ENCODE peak calls at places on chromosomes 7 and 10, in ten cellular contexts. Q is bronchial epithelial cell; L is psoas muscle; T is fibroblast of mammary gland; G is colonic mucosa; A is HL-60; B is CD8-positive, alpha-beta T cell; Y is dorsolateral prefrontal cortex; P is NB4; V is hepatocyte. N is an unnamed sample.

GRCh38 chr10:100490531-100490930 is 27.7 kb downstream of the WNT8B start:
- DNase-seq in Q (no peak), L (no peak), T (no peak), G (no peak), A (no peak), B (no peak), Y (no peak), P (no peak), V (no peak), N (no peak)

GRCh38 chr10:94103902-94104301 is 110.2 kb downstream of the PLCE1 start:
- DNase-seq in Q (no peak), L (no peak), T (peak), G (no peak), A (no peak), B (no peak), Y (no peak), P (no peak), V (peak), N (no peak)

GRCh38 chr7:41732279-41733062 is 29.6 kb upstream of the INHBA start:
- DNase-seq in Q (peak), L (no peak), T (peak), G (no peak), A (peak), B (no peak), Y (no peak), P (peak), V (no peak), N (no peak)

GRCh38 chr7:38903057-38903456 is 5.9 kb downstream of the VPS41 start:
- DNase-seq in Q (no peak), L (no peak), T (no peak), G (no peak), A (no peak), B (no peak), Y (no peak), P (no peak), V (no peak), N (no peak)

GRCh38 chr10:88460601-88461000 is 122.5 kb downstream of the RNLS start:
- DNase-seq in Q (no peak), L (no peak), T (no peak), G (no peak), A (no peak), B (no peak), Y (no peak), P (no peak), V (no peak), N (no peak)

GRCh38 chr7:36653671-36654355 is 70.5 kb downstream of the AOAH start:
- DNase-seq in Q (no peak), L (no peak), T (peak), G (no peak), A (no peak), B (no peak), Y (no peak), P (no peak), V (no peak), N (no peak)

GRCh38 chr7:158473238-158473637 is 114.4 kb downstream of the PTPRN2 start:
- DNase-seq in Q (no peak), L (no peak), T (no peak), G (no peak), A (no peak), B (no peak), Y (no peak), P (no peak), V (no peak), N (no peak)

GRCh38 chr7:38413784-38414183 is 140.3 kb upstream of the TARP start:
- DNase-seq in Q (no peak), L (no peak), T (no peak), G (no peak), A (no peak), B (no peak), Y (no peak), P (peak), V (no peak), N (no peak)

GRCh38 chr7:95875519-95875918 is 103.2 kb downstream of the DYNC1I1 start:
- DNase-seq in Q (no peak), L (no peak), T (no peak), G (no peak), A (no peak), B (no peak), Y (no peak), P (no peak), V (no peak), N (no peak)

GRCh38 chr10:103669243-103669929 is 175.9 kb downstream of the NEURL1 start:
- DNase-seq in Q (no peak), L (no peak), T (peak), G (no peak), A (no peak), B (no peak), Y (no peak), P (no peak), V (no peak), N (no peak)

GRCh38 chr10:103512166-103512565 is 18.7 kb downstream of the NEURL1 start:
- DNase-seq in Q (no peak), L (no peak), T (no peak), G (no peak), A (no peak), B (no peak), Y (no peak), P (no peak), V (no peak), N (no peak)

GRCh38 chr10:86066696-86067095 is 299.9 kb downstream of the GRID1 start:
- DNase-seq in Q (no peak), L (no peak), T (no peak), G (no peak), A (no peak), B (no peak), Y (no peak), P (no peak), V (no peak), N (no peak)

GRCh38 chr7:158369290-158369689 is 218.3 kb downstream of the PTPRN2 start:
- DNase-seq in Q (no peak), L (no peak), T (no peak), G (no peak), A (no peak), B (no peak), Y (no peak), P (no peak), V (no peak), N (no peak)

GRCh38 chr10:80506189-80506575 is 31.5 kb upstream of the SH2D4B start:
- DNase-seq in Q (peak), L (no peak), T (no peak), G (no peak), A (no peak), B (no peak), Y (no peak), P (no peak), V (peak), N (no peak)

GRCh38 chr7:6208573-6209328 is 63.7 kb downstream of the CYTH3 start:
- DNase-seq in Q (no peak), L (no peak), T (no peak), G (no peak), A (no peak), B (no peak), Y (no peak), P (no peak), V (no peak), N (no peak)

GRCh38 chr10:34904191-34904590 is 89.1 kb upstream of the PARD3 start:
- DNase-seq in Q (no peak), L (no peak), T (no peak), G (no peak), A (no peak), B (no peak), Y (no peak), P (no peak), V (no peak), N (no peak)

GRCh38 chr10:34908472-34908871 is 93.4 kb upstream of the PARD3 start:
- DNase-seq in Q (no peak), L (peak), T (peak), G (no peak), A (no peak), B (no peak), Y (no peak), P (no peak), V (peak), N (no peak)

GRCh38 chr10:34906021-34906965 is 91.2 kb upstream of the PARD3 start:
- DNase-seq in Q (peak), L (no peak), T (no peak), G (no peak), A (no peak), B (no peak), Y (no peak), P (no peak), V (no peak), N (no peak)

GRCh38 chr10:34905200-34905927 is 90.3 kb upstream of the PARD3 start:
- DNase-seq in Q (peak), L (no peak), T (no peak), G (no peak), A (no peak), B (no peak), Y (no peak), P (no peak), V (no peak), N (no peak)

GRCh38 chr10:34907743-34908425 is 92.8 kb upstream of the PARD3 start:
- DNase-seq in Q (no peak), L (no peak), T (peak), G (no peak), A (no peak), B (no peak), Y (no peak), P (no peak), V (no peak), N (no peak)
- TF ChIP-seq CTCF in Q (no peak), L (no peak), T (no peak), G (no peak), A (no peak), B (no peak), Y (no peak), P (no peak), V (no peak), N (no peak)

DNA sequence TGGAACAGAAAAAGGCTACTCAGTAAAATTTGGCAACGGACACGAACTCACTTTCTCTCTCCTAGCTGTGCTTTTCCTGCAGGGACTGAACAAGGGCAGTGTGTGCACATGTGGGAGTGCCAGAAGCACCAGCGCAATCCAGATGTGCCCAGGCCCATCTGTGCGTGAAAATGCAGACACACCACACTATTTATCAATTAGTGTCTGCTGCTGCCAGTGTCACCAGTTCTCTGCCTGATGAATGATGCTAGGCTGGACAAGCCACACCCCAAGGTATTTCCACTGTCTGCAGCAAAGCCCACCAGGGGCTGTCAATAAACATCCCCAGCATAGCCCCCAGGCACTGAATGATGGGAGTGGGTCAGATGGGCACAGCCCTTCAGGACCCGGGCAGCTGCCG is 315.0 kb downstream of the PLXNA4 start:
- DNase-seq in Q (no peak), L (no peak), T (no peak), G (no peak), A (no peak), B (no peak), Y (no peak), P (no peak), V (no peak), N (no peak)
- H3K4me3 ChIP-seq in Q (no peak), L (no peak), T (no peak), G (no peak), A (no peak), B (no peak), Y (no peak), P (no peak), V (no peak), N (no peak)

GRCh38 chr7:134553976-134554375 is 5.1 kb downstream of the AKR1B15 start:
- DNase-seq in Q (peak), L (no peak), T (peak), G (no peak), A (no peak), B (no peak), Y (no peak), P (peak), V (peak), N (no peak)
- TF ChIP-seq CTCF in Q (peak), L (peak), T (peak), G (no peak), A (no peak), B (no peak), Y (no peak), P (peak), V (peak), N (no peak)

GRCh38 chr7:67842571-67842970 is 845.9 kb downstream of the TYW1 start:
- DNase-seq in Q (no peak), L (no peak), T (no peak), G (no peak), A (no peak), B (no peak), Y (no peak), P (no peak), V (no peak), N (no peak)
- H3K4me3 ChIP-seq in Q (no peak), L (no peak), T (no peak), G (no peak), A (no peak), B (no peak), Y (no peak), P (no peak), V (no peak), N (no peak)

GRCh38 chr10:84540617-84541288 is 212.4 kb downstream of the CCSER2 start:
- DNase-seq in Q (peak), L (peak), T (peak), G (peak), A (peak), B (peak), Y (peak), P (peak), V (peak), N (peak)

GRCh38 chr10:84540022-84540616 is 211.7 kb downstream of the CCSER2 start:
- DNase-seq in Q (peak), L (no peak), T (peak), G (no peak), A (no peak), B (no peak), Y (no peak), P (no peak), V (no peak), N (no peak)

GRCh38 chr10:84543077-84543476 is 214.7 kb downstream of the CCSER2 start:
- DNase-seq in Q (no peak), L (no peak), T (no peak), G (no peak), A (no peak), B (no peak), Y (no peak), P (no peak), V (no peak), N (no peak)

GRCh38 chr10:84542552-84542951 is 214.2 kb downstream of the CCSER2 start:
- DNase-seq in Q (no peak), L (no peak), T (no peak), G (no peak), A (no peak), B (no peak), Y (no peak), P (no peak), V (no peak), N (no peak)

DNA sequence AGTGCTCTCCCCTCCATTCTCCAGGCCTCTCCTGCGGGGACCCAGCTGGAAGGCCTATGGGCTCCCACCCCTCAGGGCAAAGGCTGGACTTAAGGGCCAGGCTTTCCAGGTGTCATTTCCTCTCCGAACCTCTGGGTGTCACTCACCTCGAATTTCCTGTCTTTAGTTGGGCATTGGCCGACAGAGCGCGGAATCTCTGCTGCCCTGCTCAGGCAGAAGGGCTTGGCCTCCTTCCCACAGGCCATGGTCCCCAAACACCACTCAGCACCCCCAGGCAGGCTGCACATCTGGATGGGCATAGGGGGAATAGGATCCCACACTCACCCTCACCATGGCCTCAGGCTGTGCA is 212.9 kb downstream of the CCSER2 start:
- DNase-seq in Q (no peak), L (no peak), T (no peak), G (no peak), A (no peak), B (no peak), Y (no peak), P (no peak), V (no peak), N (peak)
- TF ChIP-seq CTCF in Q (peak), L (no peak), T (no peak), G (no peak), A (no peak), B (no peak), Y (no peak), P (no peak), V (no peak), N (no peak)

GRCh38 chr10:70542565-70542938 is 60.0 kb downstream of the PRF1 start:
- DNase-seq in Q (no peak), L (no peak), T (no peak), G (no peak), A (no peak), B (no peak), Y (no peak), P (no peak), V (no peak), N (no peak)

GRCh38 chr10:70540089-70540788 is 61.7 kb downstream of the PALD1 start:
- DNase-seq in Q (no peak), L (no peak), T (no peak), G (no peak), A (no peak), B (no peak), Y (no peak), P (peak), V (peak), N (no peak)

GRCh38 chr10:70541738-70542564 is 60.6 kb downstream of the PRF1 start:
- DNase-seq in Q (no peak), L (no peak), T (no peak), G (no peak), A (peak), B (no peak), Y (no peak), P (peak), V (no peak), N (no peak)

GRCh38 chr10:70539471-70539870 is 60.9 kb downstream of the PALD1 start:
- DNase-seq in Q (no peak), L (no peak), T (no peak), G (no peak), A (no peak), B (no peak), Y (no peak), P (no peak), V (no peak), N (no peak)

DNA sequence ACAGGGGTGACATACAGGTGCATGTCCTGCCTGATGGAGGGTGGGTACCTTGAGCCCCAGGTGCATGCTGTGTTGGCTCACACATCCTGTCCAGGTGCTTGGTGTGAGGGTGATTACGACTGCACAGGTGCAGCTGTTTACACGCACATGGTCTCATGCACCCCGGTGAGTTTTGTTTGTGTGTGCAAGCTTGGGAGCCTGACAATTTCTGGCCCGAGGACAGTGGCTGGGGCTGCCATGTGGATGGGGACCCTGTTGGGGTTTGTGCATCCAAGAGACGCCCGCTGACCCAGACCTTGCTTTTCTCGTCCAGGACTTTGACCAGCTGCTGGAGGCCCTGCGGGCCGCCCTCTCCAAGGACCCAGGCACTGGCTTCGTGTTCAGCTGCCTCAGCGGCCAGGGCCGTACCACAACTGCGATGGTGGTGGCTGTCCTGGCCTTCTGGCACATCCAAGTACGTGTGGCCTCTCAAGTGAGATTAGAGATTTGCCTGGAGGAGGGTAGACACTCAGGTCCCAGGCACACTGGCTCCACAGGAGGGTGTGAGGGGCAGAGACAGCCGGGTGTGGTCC is 61.7 kb downstream of the PRF1 start:
- DNase-seq in Q (no peak), L (no peak), T (no peak), G (no peak), A (no peak), B (no peak), Y (no peak), P (no peak), V (no peak), N (no peak)
- H3K4me3 ChIP-seq in Q (no peak), L (no peak), T (no peak), G (no peak), A (no peak), B (no peak), Y (no peak), P (no peak), V (no peak), N (no peak)

GRCh38 chr7:44244282-44244681 is 43.5 kb downstream of the YKT6 start:
- DNase-seq in Q (no peak), L (no peak), T (no peak), G (no peak), A (peak), B (no peak), Y (no peak), P (peak), V (no peak), N (no peak)
- TF ChIP-seq CTCF in Q (peak), L (peak), T (peak), G (no peak), A (peak), B (peak), Y (peak), P (peak), V (peak), N (no peak)

DNA sequence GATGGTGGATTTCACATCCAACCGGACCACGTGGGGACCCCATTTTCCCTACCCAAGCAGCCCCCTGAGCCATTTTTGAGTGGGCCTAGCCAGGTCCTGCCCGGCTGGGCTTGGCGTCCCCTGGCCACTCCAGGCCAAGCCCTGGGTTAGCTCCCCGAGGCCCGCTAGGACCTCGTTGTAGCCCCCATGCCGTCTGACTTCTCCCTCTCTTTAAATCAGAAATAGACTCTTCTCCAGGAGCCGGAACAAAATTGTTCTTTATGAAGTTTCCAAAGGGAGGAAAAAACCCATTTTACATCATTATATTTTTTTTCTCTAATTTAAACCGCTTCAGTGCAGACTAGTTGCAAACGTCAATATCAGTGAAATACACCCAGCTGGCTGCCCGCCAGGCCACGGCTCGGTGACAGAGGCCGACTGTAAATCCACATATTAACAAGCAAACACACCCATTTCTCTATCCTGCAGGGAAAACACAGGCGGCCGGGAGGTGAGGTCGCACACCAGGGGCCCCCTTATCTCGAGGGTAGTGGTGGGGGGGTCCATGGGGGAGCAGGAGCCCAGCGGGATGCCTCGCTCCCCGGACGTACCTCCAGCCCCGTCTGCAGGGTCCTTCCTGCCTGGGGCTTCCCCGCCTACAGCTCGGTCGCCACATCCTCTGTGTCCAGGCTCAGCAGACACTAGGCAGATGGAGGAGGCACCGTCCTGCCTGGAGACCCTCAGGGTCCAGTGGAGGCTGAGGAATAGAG is 72.7 kb downstream of the ELFN1 start:
- DNase-seq in Q (no peak), L (peak), T (peak), G (peak), A (peak), B (peak), Y (no peak), P (peak), V (peak), N (peak)
- H3K4me3 ChIP-seq in Q (no peak), L (no peak), T (no peak), G (peak), A (no peak), B (peak), Y (no peak), P (peak), V (no peak), N (no peak)